ENCODE peak calls at places on chromosomes 4 and X, in seven cellular contexts. U is H9, H is IMR-90, L is mesendoderm, G is neuronal stem cell, K is mesenchymal stem cell, D is H1. M is an unnamed sample.
A peak's percentile ranks its signal among the peaks of the same experiment; 100 is the strongest.

GRCh38 chr4:7327341-7327885 is 107.3 kb downstream of the PSAPL1 start:
- DNase-seq in U (no peak), H (no peak), L (no peak), G (no peak), K (no peak), D (no peak), M (no peak)

GRCh38 chr4:15659768-15660394 is 4.7 kb upstream of the FBXL5 start:
- DNase-seq in U (no peak), H (peak; percentile 56), L (no peak), G (no peak), K (peak; percentile 87), D (no peak), M (peak; percentile 90)

GRCh38 chrX:46381630-46382029 is 163.6 kb downstream of the ZNF674 start:
- DNase-seq in U (peak; percentile 40), H (peak; percentile 17), L (peak; percentile 35), G (peak; percentile 2), K (peak; percentile 10), D (no peak), M (peak; percentile 6)

GRCh38 chrX:15474058-15474457 is 19.1 kb downstream of the PIR start:
- DNase-seq in U (no peak), H (no peak), L (no peak), G (no peak), K (no peak), D (no peak), M (no peak)

GRCh38 chr4:133618963-133619362 is 469.9 kb downstream of the PCDH10 start:
- DNase-seq in U (no peak), H (no peak), L (no peak), G (no peak), K (no peak), D (no peak), M (no peak)

GRCh38 chr4:1409079-1409805 is 3.0 kb upstream of the NKX1-1 start:
- DNase-seq in U (no peak), H (no peak), L (no peak), G (no peak), K (no peak), D (no peak), M (no peak)

GRCh38 chr4:20445933-20446723 is 194.4 kb downstream of the SLIT2 start:
- DNase-seq in U (no peak), H (peak; percentile 33), L (no peak), G (peak; percentile 31), K (peak; percentile 91), D (no peak), M (no peak)

GRCh38 chr4:47031011-47031678 is at the start of gene GABRB1:
- DNase-seq in U (peak; percentile 74), H (peak; percentile 61), L (peak; percentile 69), G (peak; percentile 66), K (peak; percentile 70), D (peak; percentile 23), M (peak; percentile 28)

GRCh38 chr4:74146581-74147129 is 11.3 kb upstream of the MTHFD2L start:
- DNase-seq in U (no peak), H (no peak), L (no peak), G (no peak), K (no peak), D (no peak), M (no peak)

GRCh38 chr4:11312389-11312788 is 116.3 kb downstream of the HS3ST1 start:
- DNase-seq in U (no peak), H (peak; percentile 1), L (no peak), G (no peak), K (no peak), D (no peak), M (no peak)

GRCh38 chr4:36310793-36311192 is 29.4 kb downstream of the DTHD1 start:
- DNase-seq in U (no peak), H (no peak), L (no peak), G (no peak), K (no peak), D (no peak), M (no peak)

GRCh38 chr4:6693274-6694176 is at the start of gene S100P:
- DNase-seq in U (no peak), H (no peak), L (no peak), G (no peak), K (no peak), D (no peak), M (peak; percentile 96)

GRCh38 chrX:150361777-150362351 is 1.3 kb upstream of the MAMLD1 start:
- DNase-seq in U (peak; percentile 38), H (peak; percentile 29), L (peak; percentile 1), G (no peak), K (peak; percentile 25), D (no peak), M (no peak)

GRCh38 chrX:81174286-81174685 is 27.4 kb downstream of the HMGN5 start:
- DNase-seq in U (no peak), H (peak; percentile 37), L (peak; percentile 4), G (no peak), K (peak; percentile 29), D (no peak), M (peak; percentile 0)

GRCh38 chr4:182975806-182976205 is 58.6 kb upstream of the DCTD start:
- DNase-seq in U (no peak), H (peak; percentile 90), L (no peak), G (no peak), K (peak; percentile 93), D (no peak), M (peak; percentile 21)

GRCh38 chr4:84530449-84530848 is 31.4 kb upstream of the NKX6-1 start:
- DNase-seq in U (no peak), H (peak; percentile 4), L (no peak), G (no peak), K (peak; percentile 8), D (no peak), M (no peak)

GRCh38 chr4:88533088-88533790 is 9.7 kb upstream of the PYURF start:
- DNase-seq in U (peak; percentile 46), H (peak; percentile 85), L (peak; percentile 42), G (no peak), K (peak; percentile 49), D (no peak), M (no peak)

GRCh38 chrX:72634321-72634720 is 61.7 kb upstream of the HDAC8 start:
- DNase-seq in U (no peak), H (no peak), L (no peak), G (no peak), K (no peak), D (no peak), M (no peak)

GRCh38 chrX:100381613-100382012 is 28.5 kb downstream of the PCDH19 start:
- DNase-seq in U (no peak), H (no peak), L (no peak), G (no peak), K (no peak), D (no peak), M (no peak)

GRCh38 chrX:97123001-97123400 is 239.3 kb downstream of the RPA4 start:
- DNase-seq in U (no peak), H (no peak), L (no peak), G (no peak), K (no peak), D (no peak), M (no peak)

GRCh38 chrX:75746891-75747639 is 38.0 kb downstream of the MAGEE2 start:
- DNase-seq in U (peak; percentile 35), H (no peak), L (peak; percentile 53), G (no peak), K (peak; percentile 8), D (no peak), M (peak; percentile 16)

GRCh38 chr4:74056114-74056857 is 17.8 kb upstream of the CXCL3 start:
- DNase-seq in U (no peak), H (peak; percentile 52), L (peak; percentile 56), G (no peak), K (peak; percentile 86), D (no peak), M (no peak)

GRCh38 chr4:186104114-186104894 is at the start of gene FAM149A:
- DNase-seq in U (peak; percentile 56), H (no peak), L (peak; percentile 34), G (no peak), K (no peak), D (no peak), M (peak; percentile 52)

GRCh38 chr4:24330198-24330972 is 254.0 kb downstream of the DHX15 start:
- DNase-seq in U (no peak), H (no peak), L (peak; percentile 56), G (no peak), K (no peak), D (no peak), M (peak; percentile 9)

GRCh38 chr4:10534820-10535219 is 77.6 kb upstream of the ZNF518B start:
- DNase-seq in U (no peak), H (no peak), L (no peak), G (no peak), K (no peak), D (no peak), M (peak; percentile 60)

GRCh38 chr4:114136067-114136466 is 156.6 kb upstream of the ARSJ start:
- DNase-seq in U (no peak), H (peak; percentile 12), L (no peak), G (no peak), K (no peak), D (no peak), M (no peak)

GRCh38 chrX:129193357-129193756 is 329.9 kb downstream of the SMARCA1 start:
- DNase-seq in U (no peak), H (no peak), L (no peak), G (no peak), K (no peak), D (no peak), M (no peak)

DNA sequence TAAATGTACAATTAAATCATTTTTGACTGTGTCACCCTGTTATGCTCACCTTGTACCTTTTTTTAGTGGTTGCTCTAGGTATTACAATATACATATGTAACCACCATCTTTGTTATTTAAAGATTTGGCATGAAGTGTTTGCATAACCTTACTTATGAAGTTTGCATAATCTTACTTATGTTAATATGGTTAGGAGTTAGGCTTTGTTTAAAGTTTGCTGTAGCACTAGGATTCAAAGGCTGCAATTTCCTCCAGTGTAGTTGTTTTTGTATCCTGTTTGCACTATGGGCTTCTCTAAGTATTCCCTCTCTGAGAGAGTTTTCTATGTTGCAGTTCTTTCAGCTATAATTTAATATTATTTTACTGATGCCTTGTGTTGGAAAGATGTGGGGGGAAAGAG is 15.0 kb upstream of the GSPT2 start:
- DNase-seq in U (no peak), H (no peak), L (no peak), G (no peak), K (no peak), D (no peak), M (no peak)
- H2BK120ac ChIP-seq in U (no peak overlapping the region), H (no peak overlapping the region), L (no peak overlapping the region), G (no peak overlapping the region), K (no peak overlapping the region), D (no peak overlapping the region), M (no peak overlapping the region)

GRCh38 chr4:87050596-87050995 is 115.8 kb downstream of the AFF1 start:
- DNase-seq in U (no peak), H (no peak), L (no peak), G (no peak), K (no peak), D (no peak), M (no peak)
- H3K27ac ChIP-seq in U (no peak overlapping the region), H (no peak overlapping the region), L (no peak overlapping the region), G (no peak overlapping the region), K (no peak overlapping the region), D (no peak overlapping the region), M (no peak overlapping the region)

GRCh38 chr4:122383341-122383740 is 4.5 kb downstream of the ADAD1 start:
- DNase-seq in U (no peak), H (no peak), L (no peak), G (no peak), K (no peak), D (no peak), M (no peak)
- H2BK120ac ChIP-seq in U (no peak overlapping the region), H (no peak overlapping the region), L (no peak overlapping the region), G (no peak overlapping the region), K (no peak overlapping the region), D (no peak overlapping the region), M (no peak overlapping the region)

GRCh38 chr4:78069309-78069708 is 12.2 kb downstream of the FRAS1 start:
- DNase-seq in U (no peak), H (no peak), L (no peak), G (no peak), K (no peak), D (no peak), M (peak; percentile 92)
- H3K27ac ChIP-seq in U (no peak overlapping the region), H (no peak overlapping the region), L (no peak overlapping the region), G (no peak overlapping the region), K (no peak overlapping the region), D (no peak overlapping the region), M (no peak overlapping the region)